ENCODE peak calls at places on chromosomes 16 and 17, in five cellular contexts. One of them, this sample, is unnamed.

GRCh38 chr17:20155258-20156195 is 146.4 kb downstream of the SPECC1 start:
- DNase-seq in uterus: peak; percentile 97
- DNase-seq in psoas muscle: peak; percentile 95
- DNase-seq in right cardiac atrium: peak; percentile 100
- DNase-seq in hepatocyte: peak; percentile 99
- DNase-seq in this sample: peak; percentile 93

GRCh38 chr17:83202002-83203000 is 122.9 kb downstream of the METRNL start:
- DNase-seq in uterus: no peak
- DNase-seq in psoas muscle: peak; percentile 37
- DNase-seq in right cardiac atrium: peak; percentile 43
- DNase-seq in hepatocyte: no peak
- DNase-seq in this sample: no peak

GRCh38 chr17:56939869-56940484 is 20.9 kb downstream of the COIL start:
- DNase-seq in uterus: no peak
- DNase-seq in psoas muscle: no peak
- DNase-seq in right cardiac atrium: no peak
- DNase-seq in hepatocyte: peak; percentile 71
- DNase-seq in this sample: peak; percentile 57

GRCh38 chr17:3029213-3029913 is 34.0 kb downstream of the OR1D5 start:
- DNase-seq in uterus: no peak
- DNase-seq in psoas muscle: peak; percentile 15
- DNase-seq in right cardiac atrium: peak; percentile 66
- DNase-seq in hepatocyte: no peak
- DNase-seq in this sample: no peak

GRCh38 chr16:11572301-11572995 is 14.3 kb downstream of the LITAF start:
- DNase-seq in uterus: no peak
- DNase-seq in psoas muscle: peak; percentile 36
- DNase-seq in right cardiac atrium: peak; percentile 52
- DNase-seq in hepatocyte: no peak
- DNase-seq in this sample: peak; percentile 68

GRCh38 chr16:4891097-4891885 is 44.0 kb downstream of the UBN1 start:
- DNase-seq in uterus: no peak
- DNase-seq in psoas muscle: no peak
- DNase-seq in right cardiac atrium: no peak
- DNase-seq in hepatocyte: no peak
- DNase-seq in this sample: no peak

GRCh38 chr17:79678091-79678731 is 52.5 kb upstream of the ENPP7 start:
- DNase-seq in uterus: no peak
- DNase-seq in psoas muscle: no peak
- DNase-seq in right cardiac atrium: no peak
- DNase-seq in hepatocyte: no peak
- DNase-seq in this sample: no peak

GRCh38 chr16:29925173-29925804 is 737 bp downstream of the KCTD13 start:
- DNase-seq in uterus: no peak
- DNase-seq in psoas muscle: no peak
- DNase-seq in right cardiac atrium: no peak
- DNase-seq in hepatocyte: no peak
- DNase-seq in this sample: no peak

GRCh38 chr16:10551881-10552280 is 28.5 kb downstream of the EMP2 start:
- DNase-seq in uterus: no peak
- DNase-seq in psoas muscle: no peak
- DNase-seq in right cardiac atrium: no peak
- DNase-seq in hepatocyte: no peak
- DNase-seq in this sample: no peak

GRCh38 chr17:13952252-13952721 is 117.0 kb upstream of the COX10 start:
- DNase-seq in uterus: no peak
- DNase-seq in psoas muscle: no peak
- DNase-seq in right cardiac atrium: no peak
- DNase-seq in hepatocyte: no peak
- DNase-seq in this sample: no peak

GRCh38 chr16:4882261-4882632 is 35.0 kb downstream of the UBN1 start:
- DNase-seq in uterus: peak; percentile 38
- DNase-seq in psoas muscle: no peak
- DNase-seq in right cardiac atrium: no peak
- DNase-seq in hepatocyte: peak; percentile 46
- DNase-seq in this sample: no peak

GRCh38 chr16:30659507-30660423 is 1.5 kb downstream of the FBRS start:
- DNase-seq in uterus: no peak
- DNase-seq in psoas muscle: peak; percentile 75
- DNase-seq in right cardiac atrium: peak; percentile 75
- DNase-seq in hepatocyte: no peak
- DNase-seq in this sample: peak; percentile 73

DNA sequence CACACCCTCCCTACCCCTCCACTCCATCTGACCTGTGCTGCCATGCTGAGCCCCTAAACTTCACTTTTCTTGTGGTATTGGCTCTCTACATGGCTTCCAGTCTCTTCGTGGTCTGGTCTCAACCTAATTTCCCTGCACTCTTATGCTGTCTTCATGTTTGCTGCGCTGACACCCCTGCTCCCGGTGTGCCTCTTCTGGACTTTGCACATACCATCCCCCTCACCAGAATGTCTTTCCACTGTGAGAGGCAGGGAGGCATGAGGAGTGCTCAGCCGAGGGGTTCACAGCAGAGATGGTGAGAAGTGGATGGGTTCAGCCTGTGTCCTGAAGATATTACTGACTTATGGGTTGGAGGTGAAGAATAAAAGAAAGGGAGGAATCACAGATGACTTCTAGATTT is 2.5 kb downstream of the TNFSF12 start:
- DNase-seq in uterus: no peak
- DNase-seq in psoas muscle: no peak
- DNase-seq in right cardiac atrium: no peak
- DNase-seq in hepatocyte: no peak
- DNase-seq in this sample: no peak
- H3K27ac ChIP-seq in uterus: no peak overlapping the region
- H3K27ac ChIP-seq in psoas muscle: no peak overlapping the region
- H3K27ac ChIP-seq in right cardiac atrium: no peak overlapping the region
- H3K27ac ChIP-seq in hepatocyte: peak overlapping the region; percentile 75
- H3K27ac ChIP-seq in this sample: no peak overlapping the region

GRCh38 chr17:51270675-51271074 is 10.3 kb downstream of the UTP18 start:
- DNase-seq in uterus: no peak
- DNase-seq in psoas muscle: no peak
- DNase-seq in right cardiac atrium: no peak
- DNase-seq in hepatocyte: no peak
- DNase-seq in this sample: no peak
- H3K4me3 ChIP-seq in uterus: no peak overlapping the region
- H3K4me3 ChIP-seq in psoas muscle: no peak overlapping the region
- H3K4me3 ChIP-seq in right cardiac atrium: no peak overlapping the region
- H3K4me3 ChIP-seq in hepatocyte: no peak overlapping the region
- H3K4me3 ChIP-seq in this sample: no peak overlapping the region

DNA sequence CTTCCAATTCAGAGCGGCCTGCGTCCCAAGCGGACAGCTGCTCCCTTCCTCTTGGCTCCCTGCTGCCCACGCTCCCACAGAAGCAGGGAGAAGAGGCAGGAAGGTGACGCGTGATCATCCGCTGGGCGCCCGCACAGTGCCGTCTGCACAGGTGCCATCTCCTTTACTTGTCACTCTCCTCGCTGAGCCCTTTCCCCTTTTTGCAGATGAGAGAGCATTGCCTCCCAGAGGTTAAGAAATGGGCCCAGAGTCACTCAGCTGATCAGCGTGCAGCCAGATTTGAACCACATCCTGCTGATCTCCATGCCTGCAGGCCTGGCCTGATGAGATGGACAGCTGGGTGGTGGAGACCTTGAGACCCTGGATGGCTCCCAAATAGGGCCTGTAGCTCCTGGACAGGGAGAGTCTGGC is 299.8 kb downstream of the SEC14L1 start:
- DNase-seq in uterus: no peak
- DNase-seq in psoas muscle: no peak
- DNase-seq in right cardiac atrium: no peak
- DNase-seq in hepatocyte: no peak
- DNase-seq in this sample: no peak
- H3K4me1 ChIP-seq in uterus: peaks cover 24% of the 10 kb centered on the region
- H3K4me1 ChIP-seq in psoas muscle: peaks cover 56% of the 10 kb centered on the region
- H3K4me1 ChIP-seq in right cardiac atrium: peaks cover 55% of the 10 kb centered on the region
- H3K4me1 ChIP-seq in hepatocyte: peaks cover 89% of the 10 kb centered on the region
- H3K4me1 ChIP-seq in this sample: peaks cover 100% of the 10 kb centered on the region

DNA sequence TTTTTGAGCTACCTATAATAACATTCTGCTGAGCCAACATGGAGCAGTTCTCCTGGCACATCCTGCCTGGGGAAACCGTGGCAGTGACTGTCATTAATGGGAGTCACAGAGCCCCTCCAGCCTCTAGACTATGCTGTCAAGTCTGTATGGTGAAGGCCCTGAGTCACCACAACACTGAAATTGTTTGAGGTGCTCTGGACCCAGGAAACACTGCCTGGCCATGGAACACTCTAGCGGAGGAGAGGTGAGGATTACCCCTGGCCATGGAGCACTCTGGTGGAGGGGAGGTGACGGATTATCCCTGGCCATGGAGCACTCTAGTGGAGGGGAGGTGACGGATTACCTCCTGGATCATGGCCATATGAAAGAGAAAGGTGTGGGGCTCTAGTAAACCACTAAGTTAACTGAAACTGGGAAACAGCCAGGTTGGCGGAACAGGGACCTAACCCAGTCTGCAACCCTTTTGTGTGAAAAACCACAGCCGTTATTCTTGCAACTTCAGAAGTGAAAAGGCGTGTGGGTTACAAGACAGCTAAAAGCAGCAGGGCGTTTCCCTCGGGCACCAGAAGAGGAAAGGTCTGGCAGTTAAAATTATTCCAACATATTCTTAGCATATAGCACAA is 156.7 kb downstream of the KCNJ12 start:
- DNase-seq in uterus: no peak
- DNase-seq in psoas muscle: no peak
- DNase-seq in right cardiac atrium: no peak
- DNase-seq in hepatocyte: no peak
- DNase-seq in this sample: no peak
- H3K27ac ChIP-seq in uterus: no peak overlapping the region
- H3K27ac ChIP-seq in psoas muscle: no peak overlapping the region
- H3K27ac ChIP-seq in right cardiac atrium: no peak overlapping the region
- H3K27ac ChIP-seq in hepatocyte: no peak overlapping the region
- H3K27ac ChIP-seq in this sample: no peak overlapping the region

DNA sequence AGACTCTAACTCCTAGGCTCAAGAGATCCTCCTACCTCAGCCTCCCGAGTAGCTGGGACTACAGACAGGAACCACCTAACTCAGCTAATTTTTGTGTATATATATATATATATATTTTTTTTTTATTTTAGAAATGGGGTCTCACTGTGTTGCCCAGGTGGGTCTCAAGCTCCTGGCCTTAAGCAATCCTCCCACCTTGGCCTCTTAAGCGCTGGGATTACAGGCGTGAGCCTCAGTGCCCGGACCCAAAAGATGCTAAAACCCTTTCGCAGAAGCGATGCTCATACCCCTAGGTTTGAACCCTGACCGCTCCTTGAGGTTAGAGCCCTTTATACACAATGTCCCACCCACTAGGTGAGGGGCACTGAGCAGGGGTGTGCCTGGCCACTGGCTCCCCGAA is 2.2 kb upstream of the CLDN9 start:
- DNase-seq in uterus: no peak
- DNase-seq in psoas muscle: no peak
- DNase-seq in right cardiac atrium: no peak
- DNase-seq in hepatocyte: no peak
- DNase-seq in this sample: no peak
- H3K4me3 ChIP-seq in uterus: no peak overlapping the region
- H3K4me3 ChIP-seq in psoas muscle: no peak overlapping the region
- H3K4me3 ChIP-seq in right cardiac atrium: no peak overlapping the region
- H3K4me3 ChIP-seq in hepatocyte: no peak overlapping the region
- H3K4me3 ChIP-seq in this sample: no peak overlapping the region

GRCh38 chr17:40115101-40115436 is 6.7 kb upstream of the MSL1 start:
- DNase-seq in uterus: no peak
- DNase-seq in psoas muscle: no peak
- DNase-seq in right cardiac atrium: no peak
- DNase-seq in hepatocyte: no peak
- DNase-seq in this sample: no peak
- H3K4me1 ChIP-seq in uterus: peaks cover 20% of the 10 kb centered on the region
- H3K4me1 ChIP-seq in psoas muscle: peaks cover 44% of the 10 kb centered on the region
- H3K4me1 ChIP-seq in right cardiac atrium: peaks cover 11% of the 10 kb centered on the region
- H3K4me1 ChIP-seq in hepatocyte: peaks cover 53% of the 10 kb centered on the region
- H3K4me1 ChIP-seq in this sample: peaks cover 41% of the 10 kb centered on the region

GRCh38 chr16:20348365-20349185 is 3.9 kb downstream of the UMOD start:
- DNase-seq in uterus: no peak
- DNase-seq in psoas muscle: no peak
- DNase-seq in right cardiac atrium: no peak
- DNase-seq in hepatocyte: no peak
- DNase-seq in this sample: no peak
- H3K27ac ChIP-seq in uterus: no peak overlapping the region
- H3K27ac ChIP-seq in psoas muscle: no peak overlapping the region
- H3K27ac ChIP-seq in right cardiac atrium: no peak overlapping the region
- H3K27ac ChIP-seq in hepatocyte: no peak overlapping the region
- H3K27ac ChIP-seq in this sample: no peak overlapping the region

GRCh38 chr16:85749686-85750020 is 1.2 kb downstream of the C16orf74 start:
- DNase-seq in uterus: no peak
- DNase-seq in psoas muscle: no peak
- DNase-seq in right cardiac atrium: no peak
- DNase-seq in hepatocyte: no peak
- DNase-seq in this sample: no peak
- H3K4me3 ChIP-seq in uterus: no peak overlapping the region
- H3K4me3 ChIP-seq in psoas muscle: peak overlapping the region; percentile 68
- H3K4me3 ChIP-seq in right cardiac atrium: no peak overlapping the region
- H3K4me3 ChIP-seq in hepatocyte: no peak overlapping the region
- H3K4me3 ChIP-seq in this sample: no peak overlapping the region

GRCh38 chr16:48160575-48160974 is 4.8 kb upstream of the ABCC12 start:
- DNase-seq in uterus: no peak
- DNase-seq in psoas muscle: no peak
- DNase-seq in right cardiac atrium: no peak
- DNase-seq in hepatocyte: no peak
- DNase-seq in this sample: no peak
- H3K4me1 ChIP-seq in uterus: no peaks in the 10 kb centered on the region
- H3K4me1 ChIP-seq in psoas muscle: no peaks in the 10 kb centered on the region
- H3K4me1 ChIP-seq in right cardiac atrium: peaks cover 2% of the 10 kb centered on the region
- H3K4me1 ChIP-seq in hepatocyte: peaks cover 1% of the 10 kb centered on the region
- H3K4me1 ChIP-seq in this sample: peaks cover 8% of the 10 kb centered on the region

DNA sequence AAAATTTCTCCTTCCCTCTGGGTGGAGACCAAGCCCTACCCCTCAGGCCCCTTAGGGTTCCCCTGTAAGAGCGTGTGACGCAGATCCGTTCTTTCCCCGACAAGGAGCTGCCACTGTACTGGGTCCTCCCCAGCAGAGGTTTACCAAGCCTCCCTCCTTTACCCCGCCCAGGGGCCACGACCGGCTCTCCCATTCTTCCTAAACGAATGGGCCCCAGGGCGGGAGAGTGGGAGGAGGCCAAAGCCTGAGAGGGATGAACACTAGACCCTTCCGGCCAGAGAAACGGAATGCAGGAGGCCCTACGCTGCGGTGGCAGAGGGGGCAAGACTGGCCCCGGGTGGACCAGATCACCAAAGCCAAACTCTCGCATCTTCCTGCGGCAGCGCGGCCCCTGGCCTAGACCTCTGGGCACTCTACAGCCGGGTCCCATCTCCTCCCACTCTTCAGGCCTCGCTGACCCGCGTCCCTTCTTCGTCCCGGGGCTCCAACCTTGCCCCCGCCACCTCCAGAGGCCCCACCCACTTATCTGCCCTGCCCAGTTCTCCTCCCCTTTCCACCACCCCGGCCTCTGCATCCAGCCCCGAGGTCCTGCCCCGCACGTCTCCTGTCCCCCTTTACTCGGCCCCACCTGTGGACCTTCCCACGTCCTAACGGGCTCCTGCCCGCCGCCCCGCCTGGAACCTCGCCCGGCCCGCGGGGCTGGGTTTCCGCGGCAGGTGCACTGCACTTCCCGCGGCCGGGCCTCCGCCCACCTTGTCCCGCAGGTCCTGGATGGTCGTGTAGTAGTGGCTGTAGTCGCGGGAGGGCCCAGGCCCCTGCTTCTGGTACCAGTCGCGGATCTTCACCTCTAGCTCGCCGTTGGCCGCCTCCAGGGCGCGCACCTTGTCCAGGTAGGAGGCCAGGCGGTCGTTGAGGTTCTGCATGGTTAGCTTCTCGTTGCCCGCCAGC is 758 bp downstream of the KRT19 start:
- DNase-seq in uterus: peak; percentile 57
- DNase-seq in psoas muscle: no peak
- DNase-seq in right cardiac atrium: no peak
- DNase-seq in hepatocyte: peak; percentile 57
- DNase-seq in this sample: no peak
- H3K27ac ChIP-seq in uterus: peak overlapping the region; percentile 86
- H3K27ac ChIP-seq in psoas muscle: no peak overlapping the region
- H3K27ac ChIP-seq in right cardiac atrium: no peak overlapping the region
- H3K27ac ChIP-seq in hepatocyte: peak overlapping the region; percentile 98
- H3K27ac ChIP-seq in this sample: no peak overlapping the region

This sample was measured in CD4-positive, alpha-beta memory T cell.